ENCODE peak calls at places on chromosomes 4 and X, in seven cellular contexts. Q is fibroblast of pulmonary artery, F is OCI-LY7, Z is fibroblast of lung, P is ovary, W is stomach, J is lower lobe of right lung. O is an unnamed sample.

GRCh38 chrX:103101280-103102042 is 8.5 kb upstream of the NXF3 start:
- DNase-seq in Q (peak; percentile 20), W (no peak), P (no peak), J (no peak), Z (no peak), F (no peak), O (no peak)

GRCh38 chr4:18390655-18391369 is 369.3 kb upstream of the LCORL start:
- DNase-seq in P (no peak), F (no peak), J (no peak), Z (peak; percentile 0), W (no peak), Q (no peak), O (no peak)

GRCh38 chr4:35038845-35039244 is 1205.5 kb downstream of the ARAP2 start:
- DNase-seq in P (no peak), Z (no peak), F (no peak), Q (no peak), J (no peak), W (no peak), O (no peak)

GRCh38 chr4:109365944-109366343 is 63.5 kb upstream of the COL25A1 start:
- DNase-seq in Z (no peak), F (no peak), Q (no peak), P (no peak), W (no peak), J (no peak), O (no peak)

GRCh38 chr4:146522098-146522861 is 540 bp upstream of the SLC10A7 start:
- DNase-seq in P (peak; percentile 94), F (peak; percentile 88), W (peak; percentile 93), Z (peak; percentile 83), Q (peak; percentile 86), J (peak; percentile 95), O (peak; percentile 71)

GRCh38 chr4:78379991-78380739 is 171.4 kb upstream of the ANXA3 start:
- DNase-seq in J (no peak), P (no peak), W (no peak), Z (peak; percentile 40), Q (no peak), F (no peak), O (no peak)

GRCh38 chr4:182139481-182139880 is 103.7 kb upstream of the TENM3 start:
- DNase-seq in J (no peak), P (no peak), F (no peak), W (no peak), Z (peak; percentile 55), Q (no peak), O (no peak)

GRCh38 chrX:79601336-79602131 is 234.4 kb upstream of the ITM2A start:
- DNase-seq in Q (no peak), Z (no peak), F (no peak), W (no peak), J (no peak), P (no peak), O (peak; percentile 38)

GRCh38 chr4:121156822-121157769 is 7.0 kb downstream of the TNIP3 start:
- DNase-seq in J (peak; percentile 67), W (no peak), P (no peak), Z (peak; percentile 25), F (no peak), Q (peak; percentile 42), O (no peak)

GRCh38 chrX:101347859-101348451 is 587 bp downstream of the TIMM8A start:
- DNase-seq in Z (peak; percentile 9), P (no peak), W (no peak), J (no peak), Q (peak; percentile 29), F (no peak), O (no peak)

GRCh38 chrX:108309144-108309543 is 129.1 kb downstream of the COL4A6 start:
- DNase-seq in W (no peak), Q (peak; percentile 90), P (no peak), Z (peak; percentile 50), F (no peak), J (no peak), O (no peak)

GRCh38 chrX:47556045-47556623 is 4.9 kb upstream of the ARAF start:
- DNase-seq in J (peak; percentile 90), F (peak; percentile 89), W (peak; percentile 89), Z (peak; percentile 94), P (peak; percentile 92), Q (peak; percentile 94), O (no peak)

GRCh38 chrX:40146471-40147398 is 49.0 kb upstream of the BCOR start:
- DNase-seq in Q (peak; percentile 42), Z (no peak), F (peak; percentile 35), P (peak; percentile 51), W (no peak), J (peak; percentile 65), O (no peak)

GRCh38 chr4:121656269-121656641 is 40.5 kb downstream of the ANXA5 start:
- DNase-seq in W (peak; percentile 26), F (peak; percentile 47), P (peak; percentile 34), J (peak; percentile 51), Z (peak; percentile 88), Q (peak; percentile 88), O (peak; percentile 37)

GRCh38 chr4:99201687-99202086 is 17.4 kb downstream of the ADH6 start:
- DNase-seq in Z (peak; percentile 87), P (no peak), Q (peak; percentile 74), W (no peak), F (no peak), J (no peak), O (peak; percentile 10)

GRCh38 chr4:139560396-139561084 is 4.5 kb upstream of the SETD7 start:
- DNase-seq in J (no peak), Q (peak; percentile 50), P (no peak), F (peak; percentile 86), W (no peak), Z (no peak), O (no peak)

GRCh38 chr4:4726051-4726450 is 133.4 kb upstream of the MSX1 start:
- DNase-seq in F (peak; percentile 25), W (no peak), Q (no peak), Z (no peak), J (no peak), P (no peak), O (no peak)

GRCh38 chr4:7043521-7044414 is 596 bp downstream of the TADA2B start:
- DNase-seq in W (peak; percentile 53), J (peak; percentile 74), Z (peak; percentile 46), Q (peak; percentile 47), P (peak; percentile 43), F (peak; percentile 68), O (no peak)

GRCh38 chr4:28831867-28832266 is 1888.3 kb upstream of the PCDH7 start:
- DNase-seq in P (no peak), F (no peak), W (no peak), Z (no peak), J (no peak), Q (no peak), O (no peak)

GRCh38 chrX:39946822-39947221 is 150.9 kb downstream of the BCOR start:
- DNase-seq in W (no peak), F (no peak), Q (peak; percentile 29), Z (peak; percentile 44), P (no peak), J (no peak), O (no peak)

GRCh38 chrX:100687128-100687527 is 43.1 kb downstream of the SRPX2 start:
- DNase-seq in P (no peak), W (no peak), Z (no peak), Q (no peak), J (no peak), F (peak; percentile 26), O (no peak)

GRCh38 chr4:153465922-153466636 is at the start of gene TMEM131L:
- DNase-seq in P (peak; percentile 58), W (peak; percentile 72), F (peak; percentile 88), Q (peak; percentile 64), J (peak; percentile 83), Z (peak; percentile 64), O (peak; percentile 50)

GRCh38 chr4:38821739-38822138 is 17.1 kb upstream of the TLR1 start:
- DNase-seq in J (no peak), Q (no peak), W (no peak), F (no peak), Z (peak; percentile 35), P (no peak), O (no peak)

DNA sequence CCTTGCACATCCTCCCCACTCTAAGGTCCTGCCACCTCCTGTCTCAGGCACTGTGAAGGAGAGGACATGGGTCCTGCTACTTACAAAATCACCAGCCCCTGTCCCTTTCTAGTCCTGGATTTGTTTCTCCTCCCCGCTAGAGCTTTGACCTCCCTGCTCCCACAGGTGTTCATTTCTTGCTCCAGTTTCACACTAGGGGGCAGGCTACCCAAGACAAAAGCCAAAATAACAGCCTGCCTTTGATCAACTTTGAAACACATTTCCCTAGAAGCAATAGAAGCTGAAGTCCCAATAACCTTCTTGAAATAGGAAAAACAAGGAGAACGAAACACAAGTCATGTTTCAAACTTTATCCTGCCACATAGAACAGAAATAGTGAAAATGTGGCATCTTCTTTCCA is 164.4 kb downstream of the QDPR start:
- DNase-seq in P (no peak), J (no peak), W (no peak), Q (peak; percentile 52), F (peak; percentile 71), Z (peak; percentile 28), O (peak; percentile 24)
- H3K4me3 ChIP-seq in P (no peak overlapping the region), J (no peak overlapping the region), W (no peak overlapping the region), Q (no peak overlapping the region), F (no peak overlapping the region), Z (no peak overlapping the region), O (no peak overlapping the region)

GRCh38 chr4:145498430-145498829 is 16.8 kb downstream of the SMAD1 start:
- DNase-seq in Z (no peak), J (no peak), Q (no peak), W (no peak), F (no peak), P (no peak), O (no peak)
- H3K4me3 ChIP-seq in Z (no peak overlapping the region), J (no peak overlapping the region), Q (no peak overlapping the region), W (no peak overlapping the region), F (peak overlapping the region; percentile 29), P (no peak overlapping the region), O (no peak overlapping the region)

GRCh38 chr4:53490161-53490915 is 100.9 kb downstream of the LNX1 start:
- DNase-seq in W (no peak), Z (peak; percentile 54), Q (peak; percentile 69), P (no peak), J (no peak), F (no peak), O (no peak)

GRCh38 chr4:53494851-53495250 is 96.4 kb downstream of the LNX1 start:
- DNase-seq in Q (no peak), P (no peak), W (no peak), F (no peak), Z (no peak), J (no peak), O (no peak)

GRCh38 chr4:53489279-53489889 is 101.9 kb downstream of the LNX1 start:
- DNase-seq in P (no peak), W (no peak), Z (peak; percentile 54), Q (peak; percentile 53), F (no peak), J (no peak), O (no peak)

GRCh38 chr4:53490965-53491622 is 100.2 kb downstream of the LNX1 start:
- DNase-seq in P (peak; percentile 79), F (peak; percentile 45), W (peak; percentile 38), Q (peak; percentile 97), Z (peak; percentile 95), J (no peak), O (peak; percentile 17)
- H3K4me3 ChIP-seq in P (no peak overlapping the region), F (no peak overlapping the region), W (no peak overlapping the region), Q (no peak overlapping the region), Z (no peak overlapping the region), J (no peak overlapping the region), O (no peak overlapping the region)

GRCh38 chr4:177339794-177340374 is 30.2 kb downstream of the NEIL3 start:
- DNase-seq in W (no peak), Q (peak; percentile 61), J (no peak), P (no peak), Z (peak; percentile 72), F (peak; percentile 39), O (peak; percentile 50)
- H3K4me3 ChIP-seq in W (no peak overlapping the region), Q (no peak overlapping the region), J (no peak overlapping the region), P (no peak overlapping the region), Z (no peak overlapping the region), F (no peak overlapping the region), O (no peak overlapping the region)

GRCh38 chr4:168039593-168039992 is 52.7 kb upstream of the ANXA10 start:
- DNase-seq in W (no peak), P (no peak), J (no peak), Z (no peak), F (no peak), Q (no peak), O (no peak)
- H3K4me3 ChIP-seq in W (no peak overlapping the region), P (no peak overlapping the region), J (no peak overlapping the region), Z (no peak overlapping the region), F (no peak overlapping the region), Q (no peak overlapping the region), O (no peak overlapping the region)